ENCODE peak calls at places on chromosomes 4 and X, in ten cellular contexts. One of them, this sample, is unnamed.
A peak's percentile ranks its signal among the peaks of the same experiment; 100 is the strongest.

GRCh38 chr4:118313098-118313497 is 39.7 kb downstream of the PRSS12 start:
- DNase-seq in AG09319: no peak
- DNase-seq in MM.1S: no peak
- DNase-seq in neural progenitor cell: peak; percentile 16
- DNase-seq in T-helper 2 cell: no peak
- DNase-seq in substantia nigra: no peak
- DNase-seq in activated CD8-positive, alpha-beta T cell treated with anti-CD3 and anti-CD28 coated beads for 36 hours: no peak
- DNase-seq in lower lobe of right lung: no peak
- DNase-seq in HEK293T: no peak
- DNase-seq in esophagus squamous epithelium: no peak
- DNase-seq in this sample: no peak

GRCh38 chrX:30577362-30577961 is at the start of gene TASL:
- DNase-seq in HEK293T: no peak
- DNase-seq in esophagus squamous epithelium: no peak
- DNase-seq in MM.1S: peak; percentile 83
- DNase-seq in T-helper 2 cell: peak; percentile 3
- DNase-seq in substantia nigra: no peak
- DNase-seq in lower lobe of right lung: peak; percentile 46
- DNase-seq in AG09319: no peak
- DNase-seq in activated CD8-positive, alpha-beta T cell treated with anti-CD3 and anti-CD28 coated beads for 36 hours: peak; percentile 54
- DNase-seq in neural progenitor cell: no peak
- DNase-seq in this sample: no peak

GRCh38 chr4:80201326-80202151 is 4.2 kb downstream of the PRDM8 start:
- DNase-seq in HEK293T: no peak
- DNase-seq in esophagus squamous epithelium: peak; percentile 20
- DNase-seq in substantia nigra: no peak
- DNase-seq in neural progenitor cell: peak; percentile 68
- DNase-seq in MM.1S: no peak
- DNase-seq in T-helper 2 cell: peak; percentile 44
- DNase-seq in lower lobe of right lung: peak; percentile 65
- DNase-seq in activated CD8-positive, alpha-beta T cell treated with anti-CD3 and anti-CD28 coated beads for 36 hours: peak; percentile 89
- DNase-seq in AG09319: no peak
- DNase-seq in this sample: no peak

GRCh38 chrX:34764842-34765241 is 107.8 kb upstream of the TMEM47 start:
- DNase-seq in substantia nigra: no peak
- DNase-seq in T-helper 2 cell: no peak
- DNase-seq in AG09319: no peak
- DNase-seq in neural progenitor cell: peak; percentile 52
- DNase-seq in HEK293T: no peak
- DNase-seq in lower lobe of right lung: no peak
- DNase-seq in esophagus squamous epithelium: no peak
- DNase-seq in activated CD8-positive, alpha-beta T cell treated with anti-CD3 and anti-CD28 coated beads for 36 hours: no peak
- DNase-seq in MM.1S: no peak
- DNase-seq in this sample: no peak

GRCh38 chrX:13142891-13143290 is 98.5 kb upstream of the FAM9C start:
- DNase-seq in HEK293T: no peak
- DNase-seq in substantia nigra: no peak
- DNase-seq in MM.1S: no peak
- DNase-seq in neural progenitor cell: no peak
- DNase-seq in AG09319: no peak
- DNase-seq in activated CD8-positive, alpha-beta T cell treated with anti-CD3 and anti-CD28 coated beads for 36 hours: no peak
- DNase-seq in esophagus squamous epithelium: no peak
- DNase-seq in lower lobe of right lung: no peak
- DNase-seq in T-helper 2 cell: no peak
- DNase-seq in this sample: no peak

GRCh38 chr4:185657191-185657590 is 121.9 kb upstream of the PDLIM3 start:
- DNase-seq in neural progenitor cell: peak; percentile 64
- DNase-seq in lower lobe of right lung: no peak
- DNase-seq in T-helper 2 cell: no peak
- DNase-seq in esophagus squamous epithelium: no peak
- DNase-seq in MM.1S: no peak
- DNase-seq in substantia nigra: no peak
- DNase-seq in activated CD8-positive, alpha-beta T cell treated with anti-CD3 and anti-CD28 coated beads for 36 hours: no peak
- DNase-seq in HEK293T: no peak
- DNase-seq in AG09319: no peak
- DNase-seq in this sample: no peak

GRCh38 chr4:75653845-75654503 is 19.2 kb downstream of the G3BP2 start:
- DNase-seq in T-helper 2 cell: no peak
- DNase-seq in AG09319: no peak
- DNase-seq in lower lobe of right lung: no peak
- DNase-seq in substantia nigra: no peak
- DNase-seq in HEK293T: peak; percentile 25
- DNase-seq in esophagus squamous epithelium: no peak
- DNase-seq in activated CD8-positive, alpha-beta T cell treated with anti-CD3 and anti-CD28 coated beads for 36 hours: no peak
- DNase-seq in MM.1S: no peak
- DNase-seq in neural progenitor cell: peak; percentile 50
- DNase-seq in this sample: no peak

GRCh38 chr4:185470503-185471195 is 884 bp downstream of the CCDC110 start:
- DNase-seq in HEK293T: no peak
- DNase-seq in lower lobe of right lung: peak; percentile 79
- DNase-seq in substantia nigra: peak; percentile 29
- DNase-seq in MM.1S: peak; percentile 56
- DNase-seq in esophagus squamous epithelium: peak; percentile 21
- DNase-seq in AG09319: no peak
- DNase-seq in neural progenitor cell: peak; percentile 37
- DNase-seq in activated CD8-positive, alpha-beta T cell treated with anti-CD3 and anti-CD28 coated beads for 36 hours: peak; percentile 47
- DNase-seq in T-helper 2 cell: peak; percentile 37
- DNase-seq in this sample: peak; percentile 38

GRCh38 chr4:80233390-80233789 is 33.1 kb upstream of the FGF5 start:
- DNase-seq in esophagus squamous epithelium: no peak
- DNase-seq in T-helper 2 cell: no peak
- DNase-seq in HEK293T: no peak
- DNase-seq in AG09319: no peak
- DNase-seq in substantia nigra: no peak
- DNase-seq in lower lobe of right lung: no peak
- DNase-seq in activated CD8-positive, alpha-beta T cell treated with anti-CD3 and anti-CD28 coated beads for 36 hours: no peak
- DNase-seq in MM.1S: no peak
- DNase-seq in neural progenitor cell: no peak
- DNase-seq in this sample: no peak